ENCODE peak calls at places on chromosome 12, in nine cellular contexts. H is H9, U is neural progenitor cell, R is hepatocyte, T is NB4, C is fibroblast of villous mesenchyme, E is heart left ventricle, M is endothelial cell of umbilical vein, J is tibial artery. Z is an unnamed sample.

GRCh38 chr12:2682301-2683282 is 112.2 kb upstream of the FKBP4 start:
- DNase-seq in H (peak), U (peak), R (peak), T (peak), C (peak), E (no peak), M (peak), J (no peak), Z (no peak)

GRCh38 chr12:9349888-9350885 is 142.0 kb upstream of the PZP start:
- DNase-seq in H (no peak), U (no peak), R (no peak), T (no peak), C (peak), E (no peak), M (no peak), J (no peak), Z (no peak)

GRCh38 chr12:67414011-67414715 is 145.0 kb downstream of the CAND1 start:
- DNase-seq in H (no peak), U (no peak), R (no peak), T (no peak), C (no peak), E (no peak), M (no peak), J (no peak), Z (no peak)

GRCh38 chr12:122725452-122725851 is 5.2 kb downstream of the HCAR1 start:
- DNase-seq in H (no peak), U (no peak), R (no peak), T (no peak), C (no peak), E (no peak), M (no peak), J (no peak), Z (no peak)

GRCh38 chr12:70364695-70365397 is 1.2 kb upstream of the KCNMB4 start:
- DNase-seq in H (no peak), U (peak), R (no peak), T (no peak), C (no peak), E (no peak), M (peak), J (no peak), Z (no peak)

GRCh38 chr12:44817687-44818086 is 58.4 kb downstream of the NELL2 start:
- DNase-seq in H (no peak), U (no peak), R (no peak), T (peak), C (no peak), E (no peak), M (no peak), J (no peak), Z (no peak)

GRCh38 chr12:31002361-31002725 is 71.3 kb upstream of the DDX11 start:
- DNase-seq in H (no peak), U (no peak), R (no peak), T (no peak), C (no peak), E (peak), M (no peak), J (peak), Z (no peak)

GRCh38 chr12:75641031-75641780 is 129.8 kb upstream of the KRR1 start:
- DNase-seq in H (no peak), U (no peak), R (peak), T (peak), C (peak), E (no peak), M (no peak), J (no peak), Z (peak)

GRCh38 chr12:114504311-114504710 is 98.4 kb upstream of the TBX5 start:
- DNase-seq in H (no peak), U (no peak), R (no peak), T (no peak), C (no peak), E (no peak), M (no peak), J (no peak), Z (no peak)

GRCh38 chr12:6822461-6823135 is 977 bp downstream of the GPR162 start:
- DNase-seq in H (no peak), U (no peak), R (peak), T (no peak), C (no peak), E (no peak), M (no peak), J (no peak), Z (no peak)

GRCh38 chr12:31729728-31730127 is 907 bp upstream of the AMN1 start:
- DNase-seq in H (no peak), U (no peak), R (no peak), T (peak), C (no peak), E (no peak), M (no peak), J (no peak), Z (no peak)

GRCh38 chr12:113980537-113981337 is 14.6 kb upstream of the RBM19 start:
- DNase-seq in H (peak), U (peak), R (peak), T (peak), C (peak), E (no peak), M (peak), J (no peak), Z (peak)

GRCh38 chr12:46468159-46468558 is 95.6 kb upstream of the SLC38A2 start:
- DNase-seq in H (no peak), U (no peak), R (no peak), T (no peak), C (no peak), E (no peak), M (no peak), J (no peak), Z (no peak)

GRCh38 chr12:65098364-65098763 is 22.7 kb downstream of the WIF1 start:
- DNase-seq in H (no peak), U (no peak), R (no peak), T (peak), C (no peak), E (no peak), M (no peak), J (no peak), Z (no peak)

GRCh38 chr12:78037707-78038106 is 207.0 kb downstream of the NAV3 start:
- DNase-seq in H (no peak), U (no peak), R (no peak), T (no peak), C (no peak), E (no peak), M (no peak), J (no peak), Z (no peak)
- TF ChIP-seq CTCF in H (peak), U (peak), R (no peak), T (no peak), C (no peak), E (no peak), M (no peak), J (no peak), Z (no peak)

DNA sequence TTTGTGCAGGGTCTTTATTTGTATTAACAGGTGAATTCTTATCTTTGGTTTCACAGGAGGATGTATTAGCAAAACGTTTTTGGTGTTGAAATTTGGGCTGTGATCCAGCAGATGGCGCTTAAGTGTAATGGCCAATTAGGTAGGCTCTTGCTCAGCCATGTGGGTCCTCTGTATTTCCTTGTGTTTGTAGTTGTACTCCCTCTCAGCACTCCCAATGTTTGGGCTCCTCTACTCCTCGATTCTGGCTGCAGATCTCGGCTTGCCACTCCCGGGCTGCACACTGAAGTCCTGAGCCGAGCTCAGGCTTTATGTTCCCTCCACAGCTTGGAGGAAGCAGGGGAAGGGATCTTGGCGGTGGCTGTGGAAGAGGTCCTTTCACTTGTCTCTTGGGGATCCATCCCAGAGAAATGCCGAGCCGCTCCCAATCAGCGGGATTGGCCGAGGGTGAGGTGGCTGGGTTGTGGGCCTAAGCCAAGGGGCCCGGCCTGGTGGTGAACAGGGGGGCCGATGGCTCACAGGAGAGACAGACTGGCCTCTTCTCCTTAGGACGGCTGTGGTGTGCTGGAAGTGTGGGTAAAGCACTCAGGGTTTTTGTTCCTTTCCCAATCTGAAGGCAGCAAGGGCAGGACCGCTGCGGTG is 133.7 kb downstream of the AEBP2 start:
- DNase-seq in H (peak), U (peak), R (peak), T (peak), C (peak), E (no peak), M (peak), J (peak), Z (peak)
- TF ChIP-seq CTCF in H (peak), U (peak), R (peak), T (peak), C (peak), E (peak), M (peak), J (peak), Z (peak)

GRCh38 chr12:92757599-92758121 is 54.9 kb downstream of the PLEKHG7 start:
- DNase-seq in H (no peak), U (no peak), R (no peak), T (no peak), C (no peak), E (no peak), M (peak), J (no peak), Z (no peak)

GRCh38 chr12:92764820-92765219 is 62.0 kb downstream of the PLEKHG7 start:
- DNase-seq in H (no peak), U (no peak), R (no peak), T (peak), C (no peak), E (no peak), M (no peak), J (no peak), Z (no peak)

GRCh38 chr12:92756905-92757598 is 54.3 kb downstream of the PLEKHG7 start:
- DNase-seq in H (no peak), U (no peak), R (no peak), T (no peak), C (no peak), E (no peak), M (no peak), J (no peak), Z (no peak)

GRCh38 chr12:92762773-92763172 is 60.0 kb downstream of the PLEKHG7 start:
- DNase-seq in H (no peak), U (no peak), R (no peak), T (no peak), C (no peak), E (no peak), M (no peak), J (no peak), Z (no peak)

DNA sequence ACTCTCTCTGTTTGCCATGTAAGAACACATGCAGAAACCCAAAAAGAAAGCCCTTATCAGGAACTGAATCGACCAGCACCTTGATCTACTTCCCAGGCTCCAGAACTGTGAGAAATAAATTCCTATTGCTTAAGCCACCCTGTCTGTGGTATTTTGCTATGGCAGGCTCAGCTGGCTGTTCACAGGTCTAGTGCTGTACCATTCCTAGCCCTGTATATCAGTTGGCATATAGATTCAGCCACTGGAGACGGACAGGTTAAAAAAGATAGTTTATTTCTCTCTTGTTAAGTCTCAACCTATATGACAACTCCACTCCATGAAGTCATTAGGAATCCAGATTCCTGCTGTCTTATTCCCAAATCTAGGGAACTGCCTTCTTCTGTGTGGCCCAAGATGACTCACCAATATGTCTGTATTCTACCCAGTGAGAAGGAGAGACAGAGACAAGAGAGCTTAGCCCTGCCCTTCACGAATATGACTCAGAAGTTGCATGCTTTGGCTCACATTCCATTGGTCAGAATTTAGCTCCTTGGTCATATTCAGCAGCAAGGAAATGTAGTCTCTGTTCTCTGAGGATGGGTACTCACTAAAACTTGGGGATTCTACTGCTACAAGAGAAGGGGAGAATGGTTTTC is 57.0 kb downstream of the PLEKHG7 start:
- DNase-seq in H (no peak), U (no peak), R (peak), T (peak), C (peak), E (no peak), M (peak), J (no peak), Z (no peak)
- TF ChIP-seq CTCF in H (no peak), U (no peak), R (no peak), T (no peak), C (no peak), E (no peak), M (no peak), J (no peak), Z (no peak)

GRCh38 chr12:118064608-118065007 is 3.6 kb upstream of the WSB2 start:
- DNase-seq in H (peak), U (peak), R (no peak), T (peak), C (no peak), E (no peak), M (peak), J (no peak), Z (peak)
- TF ChIP-seq CTCF in H (peak), U (peak), R (peak), T (peak), C (peak), E (no peak), M (peak), J (no peak), Z (peak)

Z was measured in GM13977.